ENCODE peak calls at places on chromosomes 4 and X, in four cellular contexts. R, V, U and B are unnamed samples.

GRCh38 chr4:169229571-169230028 is 41.2 kb downstream of the SH3RF1 start:
- DNase-seq in V (peak), R (no peak), U (no peak), B (peak)

GRCh38 chr4:141636077-141636770 is at the start of gene IL15:
- DNase-seq in U (peak), R (peak), V (peak), B (peak)

GRCh38 chrX:120293015-120293414 is 18.2 kb downstream of the TMEM255A start:
- DNase-seq in U (no peak), R (no peak), V (no peak), B (no peak)

GRCh38 chr4:1406946-1407656 is 859 bp upstream of the NKX1-1 start:
- DNase-seq in R (no peak), V (peak), U (no peak), B (no peak)

GRCh38 chr4:111231281-111231680 is 608.4 kb upstream of the PITX2 start:
- DNase-seq in U (no peak), R (no peak), V (no peak), B (no peak)

GRCh38 chrX:110180176-110180927 is 137.5 kb downstream of the AMMECR1 start:
- DNase-seq in U (no peak), R (no peak), V (peak), B (peak)

GRCh38 chrX:22246620-22247019 is 26.1 kb upstream of the CBLL2 start:
- DNase-seq in V (peak), R (no peak), U (no peak), B (peak)

GRCh38 chr4:23934915-23935314 is 45.1 kb upstream of the PPARGC1A start:
- DNase-seq in V (peak), R (no peak), U (no peak), B (peak)

GRCh38 chrX:123083924-123084323 is 100.2 kb upstream of the GRIA3 start:
- DNase-seq in V (no peak), R (no peak), U (no peak), B (no peak)

GRCh38 chr4:15031993-15032660 is 29.8 kb downstream of the CPEB2 start:
- DNase-seq in R (no peak), U (no peak), V (no peak), B (no peak)

GRCh38 chr4:7487998-7488671 is 53.4 kb upstream of the PSAPL1 start:
- DNase-seq in U (no peak), V (no peak), R (no peak), B (no peak)

GRCh38 chrX:9349572-9350259 is 115.1 kb upstream of the TBL1X start:
- DNase-seq in R (no peak), V (peak), U (no peak), B (peak)

GRCh38 chr4:20281453-20281852 is 29.7 kb downstream of the SLIT2 start:
- DNase-seq in V (no peak), U (no peak), R (no peak), B (no peak)

GRCh38 chrX:78455901-78456300 is 128.5 kb upstream of the CYSLTR1 start:
- DNase-seq in U (no peak), V (no peak), R (no peak), B (peak)

GRCh38 chr4:156496797-156497196 is 474.8 kb downstream of the PDGFC start:
- DNase-seq in V (no peak), R (no peak), U (no peak), B (no peak)

GRCh38 chr4:5808081-5808741 is 84.7 kb downstream of the CRMP1 start:
- DNase-seq in R (no peak), V (no peak), U (no peak), B (no peak)

GRCh38 chr4:69823481-69824186 is 36.3 kb downstream of the SULT1E1 start:
- DNase-seq in U (peak), V (no peak), R (no peak), B (peak)

GRCh38 chr4:67712650-67713530 is 11.9 kb upstream of the UBA6 start:
- DNase-seq in V (no peak), U (no peak), R (no peak), B (no peak)

GRCh38 chrX:3717742-3718420 is 4.4 kb upstream of the PRKX start:
- DNase-seq in R (no peak), U (no peak), V (no peak), B (no peak)

GRCh38 chr4:108168672-108169562 is at the start of gene LEF1:
- DNase-seq in V (peak), U (peak), R (peak), B (peak)

GRCh38 chrX:140744085-140744484 is 34.5 kb downstream of the LINC00632 start:
- DNase-seq in R (no peak), V (peak), U (no peak), B (no peak)

GRCh38 chrX:44244008-44244407 is 99.5 kb downstream of the EFHC2 start:
- DNase-seq in V (peak), R (peak), U (no peak), B (peak)

GRCh38 chrX:34880656-34881055 is 61.9 kb upstream of the FAM47B start:
- DNase-seq in U (no peak), V (no peak), R (no peak), B (peak)

GRCh38 chr4:124631760-124632159 is 80.8 kb downstream of the ANKRD50 start:
- DNase-seq in R (no peak), U (no peak), V (peak), B (peak)

GRCh38 chrX:132389480-132389879 is 99.4 kb downstream of the MBNL3 start:
- DNase-seq in V (no peak), R (no peak), U (no peak), B (no peak)

GRCh38 chr4:573122-573892 is 2.8 kb downstream of the TMEM271 start:
- DNase-seq in V (no peak), U (no peak), R (no peak), B (no peak)

GRCh38 chr4:112127736-112128322 is 17.4 kb upstream of the FAM241A start:
- DNase-seq in R (no peak), U (no peak), V (peak), B (no peak)

GRCh38 chr4:41957634-41958033 is 22.4 kb downstream of the TMEM33 start:
- DNase-seq in V (no peak), R (peak), U (no peak), B (no peak)

GRCh38 chr4:3201718-3202702 is 46.9 kb upstream of the MSANTD1 start:
- DNase-seq in V (peak), U (peak), R (peak), B (no peak)

GRCh38 chr4:148152868-148153630 is 289.2 kb downstream of the NR3C2 start:
- DNase-seq in U (no peak), R (no peak), V (no peak), B (no peak)

GRCh38 chrX:66051989-66052388 is 12.1 kb upstream of the VSIG4 start:
- DNase-seq in V (no peak), U (no peak), R (no peak), B (no peak)

GRCh38 chr4:47494124-47494430 is 9.0 kb downstream of the ATP10D start:
- DNase-seq in R (no peak), V (no peak), U (no peak), B (no peak)

GRCh38 chrX:43313035-43313434 is 343.1 kb upstream of the MAOA start:
- DNase-seq in R (no peak), V (no peak), U (no peak), B (no peak)

GRCh38 chrX:122982521-122982920 is 201.6 kb upstream of the GRIA3 start:
- DNase-seq in V (no peak), U (no peak), R (no peak), B (no peak)

GRCh38 chrX:43551590-43551989 is 104.5 kb upstream of the MAOA start:
- DNase-seq in U (no peak), V (peak), R (no peak), B (no peak)